ENCODE peak calls at places on chromosomes 6 and 20, in ten cellular contexts. E, B, V, G, T, D, K, I, U and R are unnamed samples.

GRCh38 chr20:22623211-22623610 is 38.8 kb upstream of the FOXA2 start:
- DNase-seq in E (peak; percentile 78), B (no peak), V (no peak), G (no peak), T (no peak), D (no peak), K (peak; percentile 69), I (no peak), U (no peak), R (no peak)

GRCh38 chr20:38114353-38114791 is 50.7 kb downstream of the TGM2 start:
- DNase-seq in E (peak; percentile 39), B (no peak), V (no peak), G (no peak), T (no peak), D (no peak), K (peak; percentile 15), I (peak; percentile 62), U (no peak), R (no peak)

GRCh38 chr20:53608456-53609413 is 15.1 kb upstream of the ZNF217 start:
- DNase-seq in E (peak; percentile 80), B (no peak), V (no peak), G (peak; percentile 51), T (no peak), D (no peak), K (peak; percentile 71), I (no peak), U (no peak), R (peak; percentile 34)

GRCh38 chr6:35343092-35343834 is 905 bp downstream of the PPARD start:
- DNase-seq in E (peak; percentile 30), B (no peak), V (no peak), G (peak; percentile 79), T (peak; percentile 47), D (no peak), K (no peak), I (peak; percentile 81), U (no peak), R (no peak)

GRCh38 chr6:57434944-57435343 is 117.5 kb downstream of the PRIM2 start:
- DNase-seq in E (no peak), B (no peak), V (no peak), G (no peak), T (no peak), D (no peak), K (no peak), I (no peak), U (no peak), R (no peak)

GRCh38 chr6:123529843-123530242 is 106.9 kb downstream of the TRDN start:
- DNase-seq in E (peak; percentile 56), B (no peak), V (no peak), G (no peak), T (no peak), D (no peak), K (no peak), I (peak; percentile 66), U (no peak), R (no peak)

GRCh38 chr6:117986401-117986800 is 79.3 kb downstream of the SLC35F1 start:
- DNase-seq in E (no peak), B (no peak), V (no peak), G (no peak), T (no peak), D (no peak), K (no peak), I (no peak), U (no peak), R (no peak)

GRCh38 chr6:46949662-46950280 is 28.0 kb upstream of the ADGRF5 start:
- DNase-seq in E (no peak), B (no peak), V (no peak), G (peak; percentile 82), T (peak; percentile 77), D (no peak), K (no peak), I (peak; percentile 12), U (no peak), R (no peak)

GRCh38 chr6:47153066-47153755 is 111.1 kb upstream of the ADGRF1 start:
- DNase-seq in E (peak; percentile 51), B (no peak), V (no peak), G (no peak), T (no peak), D (no peak), K (peak; percentile 90), I (peak; percentile 25), U (no peak), R (no peak)

GRCh38 chr6:170268216-170269129 is 22.4 kb downstream of the DLL1 start:
- DNase-seq in E (no peak), B (no peak), V (no peak), G (no peak), T (no peak), D (no peak), K (peak; percentile 78), I (no peak), U (no peak), R (no peak)

GRCh38 chr20:16260911-16261310 is 312.3 kb downstream of the KIF16B start:
- DNase-seq in E (no peak), B (no peak), V (no peak), G (no peak), T (no peak), D (no peak), K (no peak), I (no peak), U (no peak), R (no peak)

GRCh38 chr20:32976746-32977145 is 27.5 kb downstream of the SUN5 start:
- DNase-seq in E (no peak), B (no peak), V (no peak), G (no peak), T (no peak), D (no peak), K (peak; percentile 50), I (no peak), U (no peak), R (no peak)

GRCh38 chr6:34189806-34190503 is 44.1 kb upstream of the GRM4 start:
- DNase-seq in E (no peak), B (no peak), V (no peak), G (peak; percentile 65), T (no peak), D (no peak), K (no peak), I (no peak), U (no peak), R (no peak)
- TF ChIP-seq CTCF in E (no peak), B (no peak), V (no peak), G (no peak), T (no peak), D (no peak), K (no peak), I (no peak), U (no peak), R (no peak)

GRCh38 chr6:33958208-33958862 is 154.5 kb upstream of the MLN start:
- DNase-seq in E (no peak), B (no peak), V (no peak), G (peak; percentile 53), T (no peak), D (no peak), K (peak; percentile 86), I (no peak), U (no peak), R (no peak)
- TF ChIP-seq CTCF in E (peak; percentile 45), B (peak; percentile 44), V (peak; percentile 24), G (peak; percentile 23), T (no peak), D (peak; percentile 54), K (peak; percentile 78), I (peak; percentile 7), U (peak; percentile 26), R (no peak)

GRCh38 chr20:45933231-45934045 is 1.0 kb upstream of the PCIF1 start:
- DNase-seq in E (peak; percentile 74), B (peak; percentile 40), V (peak; percentile 83), G (peak; percentile 80), T (peak; percentile 71), D (peak; percentile 54), K (peak; percentile 95), I (peak; percentile 67), U (peak; percentile 78), R (peak; percentile 61)
- TF ChIP-seq CTCF in E (peak; percentile 46), B (peak; percentile 47), V (peak; percentile 49), G (peak; percentile 38), T (no peak), D (peak; percentile 58), K (peak; percentile 58), I (peak; percentile 34), U (peak; percentile 53), R (no peak)

DNA sequence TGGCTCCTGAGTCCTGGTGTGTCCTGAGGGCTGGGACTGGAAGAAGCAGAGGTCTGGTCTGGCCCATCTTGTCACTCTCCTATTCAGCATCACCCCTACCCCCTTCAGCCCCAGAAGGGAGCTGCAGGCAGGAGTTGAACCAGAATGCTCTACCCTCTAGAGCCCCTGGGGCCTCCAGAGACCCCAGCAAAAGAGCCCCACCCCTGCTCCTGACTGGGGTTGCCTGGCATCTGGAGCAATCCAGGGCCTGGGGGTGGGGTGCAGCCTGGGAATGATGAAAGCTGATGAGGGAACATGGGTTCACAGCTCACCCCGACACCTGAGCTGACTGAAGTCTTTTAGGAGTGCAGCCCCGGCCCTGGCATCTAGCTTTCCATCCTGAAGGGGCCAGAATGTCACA is 12.2 kb downstream of the FGD2 start:
- DNase-seq in E (no peak), B (no peak), V (no peak), G (no peak), T (no peak), D (no peak), K (no peak), I (no peak), U (no peak), R (no peak)
- TF ChIP-seq CTCF in E (no peak), B (no peak), V (no peak), G (no peak), T (no peak), D (no peak), K (no peak), I (no peak), U (no peak), R (no peak)

GRCh38 chr20:25195014-25195961 is at the start of gene ENTPD6:
- DNase-seq in E (peak; percentile 53), B (peak; percentile 95), V (peak; percentile 89), G (peak; percentile 96), T (peak; percentile 91), D (peak; percentile 40), K (peak; percentile 94), I (peak; percentile 82), U (peak; percentile 98), R (peak; percentile 97)
- TF ChIP-seq CTCF in E (peak; percentile 23), B (no peak), V (peak; percentile 64), G (peak; percentile 18), T (no peak), D (peak; percentile 41), K (no peak), I (peak; percentile 30), U (no peak), R (no peak)